ENCODE peak calls at places on chromosomes 7 and 10, in eight cellular contexts. P is astrocyte of the spinal cord; M is GM13977; D is colonic mucosa; X is CD8-positive, alpha-beta T cell; R is lung; Z is HCT116; F is OCI-LY7. W is an unnamed sample.

GRCh38 chr10:100338434-100339036 is 8.5 kb upstream of the SCD start:
- DNase-seq in F (peak), P (peak), M (peak), X (peak), Z (peak), R (peak), D (peak), W (peak)

GRCh38 chr10:11631890-11632587 is 20.6 kb upstream of the USP6NL start:
- DNase-seq in D (no peak), X (no peak), F (peak), R (no peak), M (peak), Z (no peak), P (no peak), W (no peak)

GRCh38 chr10:27995311-27995710 is 3.6 kb downstream of the ODAD2 start:
- DNase-seq in M (no peak), Z (no peak), X (no peak), D (no peak), F (no peak), P (no peak), R (no peak), W (no peak)

GRCh38 chr7:31702354-31702753 is 15.3 kb downstream of the PPP1R17 start:
- DNase-seq in M (no peak), X (no peak), P (no peak), R (no peak), Z (no peak), D (no peak), F (no peak), W (no peak)

GRCh38 chr10:131997366-131998049 is 15.8 kb upstream of the BNIP3 start:
- DNase-seq in Z (no peak), X (no peak), D (peak), F (peak), M (no peak), P (peak), R (peak), W (peak)

GRCh38 chr10:128526793-128527375 is 400.7 kb upstream of the MKI67 start:
- DNase-seq in R (no peak), X (no peak), F (no peak), P (no peak), M (no peak), D (no peak), Z (no peak), W (no peak)

GRCh38 chr7:28623863-28624262 is 211.5 kb downstream of the CREB5 start:
- DNase-seq in D (no peak), R (no peak), Z (peak), M (no peak), P (no peak), F (peak), X (no peak), W (peak)

GRCh38 chr10:12768156-12768731 is 233.3 kb downstream of the CCDC3 start:
- DNase-seq in X (no peak), P (peak), F (no peak), M (no peak), R (no peak), D (no peak), Z (no peak), W (peak)

GRCh38 chr10:82411416-82411815 is 536.4 kb downstream of the NRG3 start:
- DNase-seq in M (no peak), Z (no peak), D (no peak), X (no peak), F (no peak), P (no peak), R (no peak), W (no peak)

GRCh38 chr7:29328811-29329210 is 134.2 kb downstream of the CHN2 start:
- DNase-seq in R (no peak), M (no peak), X (no peak), F (no peak), Z (no peak), D (no peak), P (no peak), W (peak)

GRCh38 chr7:77415822-77416620 is at the start of gene GSAP:
- DNase-seq in M (peak), P (no peak), X (peak), D (peak), R (peak), F (no peak), Z (no peak), W (peak)
- TF ChIP-seq CTCF in M (no peak), P (no peak), X (no peak), D (no peak), R (no peak), F (no peak), Z (no peak), W (no peak)

DNA sequence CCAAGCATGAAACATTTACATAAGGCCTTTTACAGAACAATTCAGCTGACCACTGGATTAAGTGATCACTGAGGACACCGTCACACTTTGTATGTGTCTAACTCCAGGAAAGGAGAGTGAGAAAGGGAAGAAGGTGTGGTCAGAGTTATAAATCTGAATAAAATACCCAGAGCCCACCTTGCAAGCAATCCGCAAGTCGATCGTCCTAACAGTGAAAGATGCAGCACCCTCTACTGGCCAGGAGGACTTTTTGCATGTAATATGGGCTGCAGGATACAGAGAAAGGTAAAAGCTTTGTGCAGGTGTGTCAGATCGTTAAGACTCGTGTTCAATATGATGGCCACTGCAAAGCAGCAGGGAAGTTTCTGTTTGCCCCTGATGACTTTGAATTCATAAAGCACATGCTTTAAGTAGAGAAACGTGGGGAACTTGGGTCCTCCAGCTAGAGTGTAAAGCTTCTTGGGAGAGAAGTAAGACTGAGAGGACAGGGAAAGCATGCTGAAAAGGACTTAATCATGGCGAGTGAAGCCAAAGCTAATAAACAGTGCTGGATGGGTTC is 68.5 kb upstream of the BMPER start:
- DNase-seq in X (no peak), Z (peak), M (no peak), P (no peak), F (peak), R (no peak), D (no peak), W (no peak)
- TF ChIP-seq CTCF in X (no peak), Z (no peak), M (peak), P (peak), F (peak), R (no peak), D (no peak), W (peak)

GRCh38 chr10:89475137-89475536 is 60.3 kb downstream of the SLC16A12 start:
- DNase-seq in X (no peak), Z (no peak), D (no peak), P (no peak), R (no peak), F (no peak), M (no peak), W (no peak)
- TF ChIP-seq CTCF in X (no peak), Z (no peak), D (no peak), P (no peak), R (no peak), F (no peak), M (no peak), W (no peak)

GRCh38 chr10:104242545-104242944 is 10.4 kb upstream of the CFAP43 start:
- DNase-seq in P (no peak), M (no peak), R (no peak), F (no peak), Z (no peak), D (no peak), X (no peak), W (no peak)
- TF ChIP-seq CTCF in P (no peak), M (no peak), R (no peak), F (no peak), Z (no peak), D (no peak), X (no peak), W (no peak)

GRCh38 chr10:123428302-123428701 is 237.9 kb upstream of the GPR26 start:
- DNase-seq in D (no peak), X (no peak), M (no peak), R (no peak), F (no peak), Z (no peak), P (no peak), W (no peak)

GRCh38 chr10:123424537-123424936 is 241.6 kb upstream of the GPR26 start:
- DNase-seq in X (no peak), Z (no peak), D (no peak), F (no peak), P (no peak), M (no peak), R (no peak), W (no peak)

GRCh38 chr10:123422261-123422660 is 243.9 kb upstream of the GPR26 start:
- DNase-seq in R (no peak), Z (no peak), D (no peak), M (no peak), F (no peak), X (no peak), P (no peak), W (no peak)

GRCh38 chr10:123429631-123430257 is 236.4 kb upstream of the GPR26 start:
- DNase-seq in Z (no peak), P (peak), X (no peak), F (no peak), M (no peak), R (no peak), D (no peak), W (no peak)

DNA sequence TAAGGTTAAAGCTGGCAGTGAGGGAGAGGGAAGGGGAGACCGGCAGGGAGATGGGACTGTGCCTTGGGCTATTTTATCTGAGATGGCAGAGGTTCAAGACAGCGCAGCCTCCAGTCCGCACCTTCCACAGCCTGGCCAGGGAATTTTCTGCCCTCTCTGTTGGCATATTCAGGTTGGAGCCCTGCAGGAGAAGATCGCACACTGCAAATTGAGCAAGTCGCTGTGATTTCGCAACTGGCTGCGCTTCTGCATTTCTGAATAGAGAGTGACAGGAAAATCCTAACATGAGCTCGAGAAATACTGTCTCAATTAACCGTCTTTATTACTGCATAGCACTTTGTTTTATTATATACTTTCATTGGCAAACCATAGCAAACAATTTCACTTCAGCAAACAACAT is 238.8 kb upstream of the GPR26 start:
- DNase-seq in Z (no peak), X (no peak), R (no peak), P (no peak), D (no peak), F (no peak), M (no peak), W (peak)
- TF ChIP-seq CTCF in Z (no peak), X (no peak), R (no peak), P (no peak), D (no peak), F (no peak), M (no peak), W (peak)

W was measured in epithelial cell of esophagus.